ENCODE peak calls at places on chromosomes 13 and 19, in ten cellular contexts. C, R, Q, H, Z, T, K, S, B and M are unnamed samples.
A peak's percentile ranks its signal among the peaks of the same experiment; 100 is the strongest.

GRCh38 chr19:46471778-46472543 is 598 bp upstream of the PNMA8A start:
- DNase-seq in T (no peak), B (no peak), R (peak; percentile 3), Z (no peak), Q (no peak), S (no peak), H (no peak), C (no peak), K (no peak), M (no peak)

GRCh38 chr19:34155686-34156085 is 16.6 kb upstream of the LSM14A start:
- DNase-seq in Q (no peak), S (no peak), B (no peak), H (no peak), K (no peak), Z (no peak), T (no peak), C (no peak), R (no peak), M (no peak)

GRCh38 chr13:20851844-20852402 is 50.6 kb downstream of the XPO4 start:
- DNase-seq in Q (no peak), T (no peak), S (no peak), Z (no peak), K (no peak), R (no peak), B (no peak), H (peak; percentile 87), C (no peak), M (no peak)

GRCh38 chr13:46866150-46866549 is 30.7 kb downstream of the HTR2A start:
- DNase-seq in T (peak; percentile 4), H (peak; percentile 64), R (no peak), S (no peak), B (no peak), K (peak; percentile 16), Q (peak; percentile 75), Z (no peak), C (no peak), M (peak; percentile 33)

GRCh38 chr13:50320297-50320862 is 305.1 kb downstream of the KCNRG start:
- DNase-seq in C (no peak), T (no peak), Q (no peak), B (no peak), R (no peak), S (no peak), K (no peak), H (peak; percentile 66), Z (no peak), M (no peak)

GRCh38 chr19:39937094-39937493 is 2.7 kb upstream of the FCGBP start:
- DNase-seq in K (no peak), Q (no peak), C (no peak), H (no peak), B (no peak), S (peak; percentile 44), R (no peak), T (no peak), Z (peak; percentile 51), M (peak; percentile 34)

GRCh38 chr13:111893071-111893606 is 173.8 kb upstream of the SOX1 start:
- DNase-seq in T (peak; percentile 93), C (no peak), R (peak; percentile 70), Z (no peak), S (no peak), H (no peak), Q (no peak), K (no peak), B (no peak), M (no peak)

GRCh38 chr13:107765724-107766436 is 449.5 kb downstream of the LIG4 start:
- DNase-seq in C (no peak), K (no peak), R (no peak), B (no peak), S (no peak), Q (no peak), Z (no peak), T (no peak), H (no peak), M (no peak)

GRCh38 chr13:41231025-41231677 is 32.2 kb downstream of the MTRF1 start:
- DNase-seq in H (no peak), B (no peak), K (no peak), S (no peak), T (no peak), Q (no peak), Z (no peak), C (no peak), R (no peak), M (no peak)